ENCODE peak calls at places on chromosomes 5 and 9, in eight cellular contexts. P is IMR-90; L is CD8-positive, alpha-beta T cell; F is neural crest cell; K is lower leg skin; Q is BJ; M is fibroblast of pulmonary artery; N is nephron progenitor cell. B is an unnamed sample.

GRCh38 chr5:54449923-54450322 is 5.6 kb upstream of the HSPB3 start:
- DNase-seq in L (no peak), M (no peak), N (no peak), Q (no peak), K (no peak), F (no peak), P (no peak), B (no peak)

GRCh38 chr5:102599289-102599688 is 100.5 kb upstream of the SLCO6A1 start:
- DNase-seq in L (no peak), F (no peak), Q (no peak), P (no peak), K (no peak), N (no peak), M (no peak), B (no peak)

GRCh38 chr5:159883522-159883950 is 32.7 kb upstream of the ADRA1B start:
- DNase-seq in N (no peak), F (no peak), P (peak), L (no peak), M (peak), Q (peak), K (no peak), B (no peak)

GRCh38 chr5:56116599-56117131 is 116.5 kb downstream of the ANKRD55 start:
- DNase-seq in M (peak), P (no peak), K (no peak), L (no peak), N (no peak), Q (no peak), F (no peak), B (no peak)

GRCh38 chr9:77735515-77735914 is 87.4 kb upstream of the GNA14 start:
- DNase-seq in K (peak), Q (no peak), P (peak), L (no peak), M (peak), N (no peak), F (no peak), B (no peak)

GRCh38 chr5:58060971-58061370 is 398.9 kb downstream of the PLK2 start:
- DNase-seq in F (no peak), N (no peak), Q (no peak), K (no peak), L (no peak), M (peak), P (peak), B (no peak)

GRCh38 chr5:57468481-57469165 is 14.0 kb downstream of the ACTBL2 start:
- DNase-seq in P (peak), Q (peak), L (no peak), F (no peak), K (no peak), N (no peak), M (peak), B (no peak)

GRCh38 chr5:139061274-139061673 is 136.9 kb downstream of the SIL1 start:
- DNase-seq in K (no peak), P (peak), N (no peak), F (no peak), M (peak), L (no peak), Q (peak), B (no peak)

GRCh38 chr5:65128226-65128625 is 353.5 kb downstream of the ADAMTS6 start:
- DNase-seq in N (peak), K (no peak), M (no peak), P (peak), F (no peak), L (no peak), Q (no peak), B (no peak)

GRCh38 chr9:35074141-35074540 is 1.7 kb upstream of the VCP start:
- DNase-seq in L (no peak), P (no peak), F (no peak), Q (no peak), N (no peak), K (no peak), M (no peak), B (no peak)

GRCh38 chr5:159971931-159972461 is 36.9 kb upstream of the TTC1 start:
- DNase-seq in K (no peak), F (peak), P (no peak), Q (no peak), M (no peak), L (no peak), N (peak), B (no peak)

GRCh38 chr5:151405334-151405872 is 42.0 kb upstream of the SLC36A1 start:
- DNase-seq in Q (no peak), K (no peak), P (no peak), N (no peak), L (no peak), F (no peak), M (no peak), B (no peak)

GRCh38 chr5:53343187-53343586 is 137.2 kb upstream of the FST start:
- DNase-seq in M (peak), K (no peak), L (no peak), P (peak), N (no peak), F (no peak), Q (peak), B (no peak)

GRCh38 chr9:93127395-93127911 is 6.6 kb downstream of the NINJ1 start:
- DNase-seq in F (no peak), N (no peak), M (no peak), K (no peak), Q (no peak), L (no peak), P (no peak), B (peak)

GRCh38 chr9:120856700-120857099 is 14.0 kb upstream of the PSMD5 start:
- DNase-seq in F (no peak), P (no peak), M (no peak), Q (no peak), L (no peak), K (no peak), N (no peak), B (no peak)

GRCh38 chr5:106489004-106489403 is 1181.7 kb downstream of the EFNA5 start:
- DNase-seq in P (no peak), F (no peak), Q (no peak), N (no peak), K (no peak), M (peak), L (no peak), B (no peak)

GRCh38 chr9:22813520-22813919 is 366.9 kb downstream of the DMRTA1 start:
- DNase-seq in P (peak), Q (no peak), M (peak), K (no peak), N (no peak), F (no peak), L (no peak), B (no peak)

GRCh38 chr9:74803366-74804017 is 84.2 kb downstream of the TRPM6 start:
- DNase-seq in K (no peak), M (no peak), N (no peak), Q (no peak), L (no peak), F (no peak), P (no peak), B (no peak)

GRCh38 chr5:65924366-65925093 is 1.8 kb upstream of the ERBIN start:
- DNase-seq in P (no peak), L (no peak), F (peak), M (no peak), K (no peak), Q (no peak), N (no peak), B (no peak)

GRCh38 chr5:159877894-159878448 is 38.3 kb upstream of the ADRA1B start:
- DNase-seq in Q (no peak), P (no peak), L (no peak), K (no peak), N (no peak), F (no peak), M (peak), B (no peak)

GRCh38 chr5:153742071-153742470 is 251.6 kb downstream of the GRIA1 start:
- DNase-seq in M (no peak), F (no peak), P (no peak), N (no peak), L (no peak), K (no peak), Q (no peak), B (no peak)

GRCh38 chr9:130053504-130054427 is at the start of gene GPR107:
- DNase-seq in K (peak), N (peak), M (peak), P (peak), F (peak), L (peak), Q (no peak), B (peak)

GRCh38 chr9:94911986-94912635 is 185.6 kb downstream of the AOPEP start:
- DNase-seq in F (no peak), P (no peak), M (no peak), N (no peak), Q (no peak), K (peak), L (no peak), B (no peak)

GRCh38 chr9:94721754-94722153 is 4.7 kb upstream of the AOPEP start:
- DNase-seq in F (no peak), M (no peak), N (no peak), L (no peak), Q (no peak), K (no peak), P (no peak), B (no peak)

GRCh38 chr5:10352404-10353240 is 873 bp upstream of the MARCHF6 start:
- DNase-seq in K (no peak), L (no peak), M (peak), Q (no peak), F (no peak), N (no peak), P (peak), B (no peak)

GRCh38 chr5:170746081-170746951 is 37.2 kb upstream of the GABRP start:
- DNase-seq in M (no peak), P (no peak), F (no peak), Q (no peak), N (no peak), L (no peak), K (no peak), B (no peak)

GRCh38 chr9:33024126-33024965 is 727 bp upstream of the DNAJA1 start:
- DNase-seq in F (no peak), M (peak), P (peak), K (peak), N (peak), L (no peak), Q (no peak), B (no peak)

GRCh38 chr9:10059044-10059443 is 553.8 kb downstream of the PTPRD start:
- DNase-seq in K (peak), Q (peak), N (peak), P (peak), L (no peak), F (no peak), M (peak), B (no peak)

GRCh38 chr9:123796073-123796472 is 133.9 kb downstream of the DENND1A start:
- DNase-seq in Q (no peak), F (no peak), M (no peak), L (no peak), N (no peak), P (no peak), K (no peak), B (no peak)

GRCh38 chr5:54360089-54360488 is 49.7 kb upstream of the ARL15 start:
- DNase-seq in M (peak), F (no peak), P (peak), K (peak), L (no peak), Q (no peak), N (no peak), B (no peak)

GRCh38 chr5:159091051-159091450 is 8.7 kb downstream of the EBF1 start:
- DNase-seq in P (no peak), K (no peak), L (no peak), F (no peak), M (no peak), Q (no peak), N (no peak), B (no peak)

GRCh38 chr5:147310059-147310704 is 75.4 kb downstream of the STK32A start:
- DNase-seq in K (peak), F (no peak), L (no peak), M (peak), N (no peak), Q (no peak), P (peak), B (no peak)

GRCh38 chr9:124779368-124780059 is 2.6 kb downstream of the OLFML2A start:
- DNase-seq in K (peak), L (no peak), P (peak), F (no peak), Q (peak), N (peak), M (peak), B (no peak)

GRCh38 chr5:115461506-115462290 is 82.9 kb downstream of the FEM1C start:
- DNase-seq in L (no peak), N (no peak), Q (peak), P (peak), K (no peak), F (no peak), M (peak), B (no peak)

DNA sequence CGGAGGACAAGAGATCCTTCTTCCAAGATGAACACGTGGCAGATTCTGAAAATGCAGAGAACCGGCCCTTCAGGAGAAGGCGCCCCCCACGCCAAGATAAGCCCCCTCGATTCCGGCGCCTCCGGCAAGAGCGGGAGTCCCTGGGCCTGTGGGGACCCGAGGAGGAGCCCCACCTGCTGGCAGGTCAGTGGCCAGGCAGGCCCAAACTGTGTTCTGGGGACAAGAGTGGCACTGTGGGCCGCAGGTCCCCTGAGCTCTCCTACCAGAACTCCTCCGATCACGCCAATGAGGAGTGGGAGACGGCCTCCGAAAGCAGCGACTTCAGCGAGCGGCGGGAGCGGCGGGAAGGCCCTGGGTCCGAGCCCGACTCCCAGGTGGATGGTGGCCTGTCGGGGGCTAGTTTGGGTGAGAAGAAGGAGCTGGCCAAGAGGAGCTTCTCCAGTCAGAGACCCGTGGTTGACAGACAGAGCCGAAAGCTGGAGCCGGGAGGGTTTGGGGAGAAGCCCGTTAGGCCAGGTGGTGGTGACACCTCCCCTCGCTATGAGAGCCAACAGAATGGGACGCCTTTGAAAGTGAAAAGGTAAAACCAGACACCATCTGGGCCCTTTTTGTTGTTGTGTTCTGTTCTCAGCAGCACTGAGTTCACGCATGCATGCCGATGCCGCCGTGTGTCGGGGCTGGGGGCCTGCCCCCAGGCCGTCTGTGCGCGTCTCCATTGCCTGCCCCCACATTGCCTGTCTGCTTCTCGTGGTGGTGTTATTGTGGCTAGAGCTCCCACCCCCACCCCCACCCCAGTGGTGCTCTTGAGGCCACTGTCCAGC is 26.6 kb upstream of the POMT1 start:
- DNase-seq in L (no peak), Q (no peak), K (no peak), P (no peak), N (no peak), M (no peak), F (no peak), B (no peak)
- TF ChIP-seq CTCF in L (peak), Q (peak), K (no peak), P (peak), N (peak), M (peak), F (peak), B (peak)

DNA sequence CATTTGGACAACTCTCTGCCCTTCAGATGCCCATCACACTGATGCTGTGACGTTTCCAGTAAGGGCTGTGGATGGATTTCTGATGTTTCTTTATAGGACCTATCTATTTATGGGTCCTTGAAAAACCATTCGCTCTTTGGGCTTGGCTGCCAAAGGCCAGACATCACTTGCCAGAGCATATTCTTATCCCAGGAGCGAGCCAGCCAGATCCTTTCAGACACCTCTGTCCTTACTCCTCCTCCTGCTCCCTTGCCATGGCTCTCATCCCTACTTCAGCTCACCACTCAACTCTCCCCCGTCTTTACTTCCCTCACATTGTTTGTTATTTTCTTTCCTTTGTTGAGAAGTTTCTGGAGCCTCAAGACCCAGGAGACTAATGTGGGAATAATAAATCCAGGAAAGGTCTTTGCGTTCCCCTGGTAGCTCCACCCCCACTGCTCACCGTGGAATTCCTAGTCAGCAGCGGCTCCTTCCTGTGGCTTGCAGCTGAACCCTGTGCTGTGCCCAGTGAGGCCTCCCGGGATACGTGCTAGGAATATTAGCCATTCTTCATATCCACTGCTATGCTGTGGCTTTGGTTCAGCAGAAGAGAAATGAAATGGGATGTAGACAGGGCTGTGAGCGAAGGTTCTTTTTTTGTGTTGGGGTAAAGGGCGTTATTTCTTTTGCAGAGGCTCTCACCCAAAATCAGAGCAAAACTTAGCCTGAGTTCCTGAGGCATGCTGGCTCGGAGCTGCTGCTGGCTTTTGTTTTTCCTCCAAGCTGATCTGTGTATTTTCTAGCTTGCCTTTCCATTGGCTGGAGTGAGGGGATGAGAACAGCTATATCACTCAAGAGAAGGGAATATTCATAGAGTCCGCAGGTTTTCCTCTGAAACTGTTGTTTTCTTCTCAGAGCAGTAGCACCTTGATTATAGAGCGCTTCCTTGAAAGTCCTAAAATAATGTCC is 171.1 kb downstream of the SAXO1 start:
- DNase-seq in L (no peak), N (peak), P (peak), M (peak), Q (no peak), F (peak), K (no peak), B (no peak)
- TF ChIP-seq CTCF in L (no peak), N (no peak), P (peak), M (peak), Q (no peak), F (no peak), K (no peak), B (no peak)

GRCh38 chr5:22465177-22465576 is 388.0 kb downstream of the CDH12 start:
- DNase-seq in F (no peak), P (no peak), L (no peak), K (no peak), N (no peak), M (no peak), Q (no peak), B (no peak)
- TF ChIP-seq CTCF in F (no peak), P (no peak), L (no peak), K (no peak), N (no peak), M (no peak), Q (no peak), B (no peak)

DNA sequence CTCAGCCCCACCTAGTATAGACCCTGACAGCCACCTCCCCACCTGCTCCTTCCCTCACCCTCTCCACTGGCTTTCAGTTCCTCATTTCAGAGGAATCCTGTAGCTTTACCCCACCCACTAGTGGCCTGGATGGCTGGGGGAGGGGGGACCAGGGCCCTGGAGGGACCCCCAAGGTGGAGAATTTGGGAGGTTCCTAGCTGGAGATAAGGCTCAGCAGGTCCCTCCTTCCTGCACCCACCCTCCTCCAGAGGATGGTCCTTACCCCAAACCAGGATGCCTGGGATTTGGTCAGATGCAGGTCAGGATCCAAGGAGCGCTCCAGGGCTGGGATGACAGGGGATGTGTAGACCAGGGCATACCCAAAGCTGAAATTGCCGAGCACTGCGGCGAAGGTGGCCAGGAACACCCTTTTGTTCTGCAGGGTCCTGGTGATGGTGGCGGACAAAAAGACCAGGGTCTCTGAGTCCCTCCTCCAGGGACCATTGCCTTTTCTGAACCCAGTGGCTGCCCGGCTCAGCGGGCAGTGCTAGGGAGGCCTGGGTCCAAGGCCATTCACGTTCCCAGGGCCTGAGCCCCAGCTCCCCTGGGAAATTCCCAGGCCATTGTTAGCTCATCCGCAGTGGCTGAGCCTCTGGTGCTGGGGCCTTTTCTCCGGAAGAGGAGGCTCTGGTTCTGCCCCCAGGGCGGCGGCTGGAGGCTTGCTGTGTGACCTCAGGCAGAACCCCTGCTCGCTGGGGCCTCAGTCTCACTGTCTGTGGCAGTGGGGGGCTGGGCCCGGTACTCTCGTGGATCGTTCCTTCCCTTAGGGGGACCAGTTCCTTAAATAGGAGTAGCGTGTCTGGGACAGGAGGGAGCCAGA is 678 bp downstream of the SLC2A6 start:
- DNase-seq in F (peak), Q (no peak), N (peak), M (peak), P (peak), K (no peak), L (no peak), B (no peak)
- TF ChIP-seq CTCF in F (no peak), Q (no peak), N (no peak), M (no peak), P (no peak), K (no peak), L (no peak), B (no peak)

DNA sequence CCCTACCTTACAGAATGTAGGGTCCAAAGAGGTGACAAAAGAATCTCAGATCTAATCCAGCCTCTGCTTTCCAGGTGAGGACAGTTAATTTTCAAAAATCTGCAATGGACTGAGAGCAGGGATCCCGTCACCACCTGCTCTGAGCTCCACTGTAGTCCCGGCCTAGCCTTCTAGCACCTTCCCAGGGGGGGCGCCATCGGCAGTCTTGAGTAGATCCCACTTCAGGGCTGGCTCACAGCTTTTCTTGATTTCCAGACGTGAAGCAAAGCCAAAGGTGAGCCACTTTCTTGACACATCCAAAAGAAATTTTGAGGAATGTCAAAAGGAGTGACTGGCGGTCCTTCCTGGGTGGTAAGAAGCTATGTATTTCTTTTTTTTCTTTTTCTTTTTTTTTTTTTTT is 114.1 kb downstream of the SYK start:
- DNase-seq in N (peak), L (no peak), F (no peak), M (peak), Q (no peak), K (no peak), P (peak), B (no peak)
- TF ChIP-seq CTCF in N (no peak), L (no peak), F (no peak), M (peak), Q (peak), K (no peak), P (peak), B (no peak)

GRCh38 chr9:16515207-16515606 is 355.3 kb downstream of the BNC2 start:
- DNase-seq in F (peak), Q (no peak), K (no peak), N (peak), M (no peak), P (peak), L (no peak), B (no peak)
- TF ChIP-seq CTCF in F (no peak), Q (no peak), K (no peak), N (no peak), M (no peak), P (no peak), L (no peak), B (no peak)